ENCODE peak calls at places on chromosomes 3 and 15, in eight cellular contexts. V is body of pancreas, T is G401, Q is left ventricle myocardium inferior, W is NCI-H1694 treated with DMSO at 0.1 percent for 48 hours, Z is left ventricle myocardium superior, A is T-cell, B is cardiac muscle cell. I is an unnamed sample.

GRCh38 chr3:40243056-40243455 is 66.5 kb upstream of the EIF1B start:
- DNase-seq in A (no peak), V (no peak), T (no peak), Q (no peak), Z (no peak), B (no peak), W (no peak), I (no peak)

GRCh38 chr3:157488144-157488543 is 15.1 kb downstream of the VEPH1 start:
- DNase-seq in Z (no peak), W (no peak), V (no peak), B (no peak), Q (no peak), T (no peak), A (no peak), I (no peak)

GRCh38 chr15:62928242-62928995 is 114.1 kb upstream of the TPM1 start:
- DNase-seq in Q (no peak), A (no peak), T (peak), V (peak), B (peak), W (no peak), Z (peak), I (no peak)

GRCh38 chr15:66912001-66912400 is 153.4 kb upstream of the SMAD3 start:
- DNase-seq in W (no peak), A (no peak), Z (no peak), Q (no peak), T (no peak), B (no peak), V (peak), I (no peak)

GRCh38 chr3:86418861-86419260 is 572.1 kb downstream of the VGLL3 start:
- DNase-seq in T (no peak), A (no peak), Q (no peak), B (no peak), V (no peak), W (no peak), Z (no peak), I (no peak)

GRCh38 chr15:80654299-80654698 is 40.8 kb upstream of the ABHD17C start:
- DNase-seq in W (no peak), A (no peak), Q (no peak), B (no peak), V (no peak), T (no peak), Z (no peak), I (no peak)

GRCh38 chr15:46461416-46461815 is 826.6 kb downstream of the SQOR start:
- DNase-seq in Z (no peak), A (no peak), Q (no peak), T (no peak), V (no peak), B (no peak), W (no peak), I (no peak)

GRCh38 chr3:197021729-197022404 is 7.8 kb downstream of the MELTF start:
- DNase-seq in Z (no peak), Q (no peak), B (no peak), V (no peak), A (no peak), T (no peak), W (no peak), I (peak)

GRCh38 chr3:147618636-147619035 is 209.5 kb downstream of the ZIC1 start:
- DNase-seq in Q (no peak), T (peak), Z (no peak), B (peak), W (no peak), A (no peak), V (no peak), I (no peak)

GRCh38 chr15:63606333-63606732 is 9.1 kb downstream of the FBXL22 start:
- DNase-seq in Q (no peak), A (no peak), Z (no peak), B (no peak), V (no peak), W (no peak), T (no peak), I (no peak)

GRCh38 chr3:127399154-127399553 is 111.3 kb upstream of the PRR20G start:
- DNase-seq in Z (no peak), T (no peak), A (no peak), V (no peak), Q (no peak), B (no peak), W (no peak), I (no peak)

GRCh38 chr3:48856469-48856868 is 8.8 kb upstream of the PRKAR2A start:
- DNase-seq in A (no peak), Q (no peak), W (no peak), Z (no peak), V (no peak), T (peak), B (no peak), I (no peak)

GRCh38 chr15:51229907-51230328 is 108.5 kb downstream of the CYP19A1 start:
- DNase-seq in Q (no peak), B (peak), W (peak), V (peak), T (peak), A (no peak), Z (no peak), I (peak)

GRCh38 chr15:27675571-27675970 is 423.5 kb downstream of the OCA2 start:
- DNase-seq in V (no peak), Q (no peak), Z (no peak), T (no peak), W (no peak), B (no peak), A (no peak), I (no peak)

GRCh38 chr15:96345560-96346389 is 15.3 kb downstream of the NR2F2 start:
- DNase-seq in Q (peak), B (peak), W (peak), V (peak), T (peak), Z (peak), A (no peak), I (peak)

GRCh38 chr3:7282988-7283387 is 422.1 kb downstream of the GRM7 start:
- DNase-seq in Q (no peak), B (no peak), A (no peak), Z (no peak), V (no peak), T (no peak), W (no peak), I (no peak)